ENCODE peak calls at places on chromosomes 4 and X, in nine cellular contexts. Z, X, V, K, B, Q, I, O and M are unnamed samples.

GRCh38 chrX:19121898-19122640 is at the start of gene ADGRG2:
- DNase-seq in Z (no peak), K (no peak), Q (no peak), V (no peak), O (no peak), B (peak; percentile 20), I (no peak), X (peak; percentile 12), M (no peak)

GRCh38 chrX:139559383-139560042 is 29.0 kb downstream of the F9 start:
- DNase-seq in K (peak; percentile 28), B (peak; percentile 31), Z (no peak), Q (no peak), X (peak; percentile 81), O (no peak), V (peak; percentile 62), I (no peak), M (no peak)

GRCh38 chrX:81957900-81958545 is 756.1 kb downstream of the SH3BGRL start:
- DNase-seq in O (peak; percentile 10), K (no peak), B (peak; percentile 17), I (no peak), V (peak; percentile 41), Z (no peak), X (peak; percentile 13), Q (no peak), M (no peak)

GRCh38 chr4:67875011-67875410 is 8.8 kb downstream of the TMPRSS11D start:
- DNase-seq in V (no peak), Q (no peak), X (no peak), B (no peak), K (no peak), I (no peak), Z (no peak), O (no peak), M (no peak)

GRCh38 chr4:77433102-77433733 is 172.4 kb upstream of the CXCL13 start:
- DNase-seq in Z (no peak), O (peak; percentile 9), K (peak; percentile 49), X (peak; percentile 62), Q (no peak), I (peak; percentile 1), B (peak; percentile 50), V (peak; percentile 60), M (peak; percentile 41)

GRCh38 chr4:102809190-102809589 is 18.2 kb downstream of the UBE2D3 start:
- DNase-seq in V (peak; percentile 36), B (no peak), Q (no peak), X (peak; percentile 86), O (no peak), I (no peak), Z (no peak), K (no peak), M (no peak)

GRCh38 chr4:39616651-39617050 is 22.0 kb downstream of the SMIM14 start:
- DNase-seq in I (no peak), O (no peak), X (no peak), V (no peak), B (no peak), Q (no peak), K (no peak), Z (no peak), M (no peak)

GRCh38 chr4:10371869-10372471 is 85.3 kb downstream of the ZNF518B start:
- DNase-seq in V (no peak), X (no peak), O (no peak), Z (no peak), K (peak; percentile 77), B (no peak), I (no peak), Q (peak; percentile 10), M (no peak)

GRCh38 chr4:16505726-16506125 is 279.5 kb upstream of the TAPT1 start:
- DNase-seq in I (no peak), X (peak; percentile 22), K (peak; percentile 2), Q (no peak), B (no peak), Z (no peak), O (no peak), V (peak; percentile 9), M (no peak)

GRCh38 chr4:86670739-86671138 is 76.6 kb downstream of the PTPN13 start:
- DNase-seq in X (no peak), Z (no peak), O (no peak), K (peak; percentile 63), V (peak; percentile 18), B (no peak), Q (peak; percentile 57), I (no peak), M (no peak)

GRCh38 chr4:39476181-39476873 is 17.5 kb downstream of the LIAS start:
- DNase-seq in Z (no peak), K (peak; percentile 32), I (no peak), X (peak; percentile 16), Q (no peak), V (no peak), O (no peak), B (no peak), M (no peak)